ENCODE peak calls at places on chromosome 22, in six cellular contexts. One of them, this sample, is unnamed.

GRCh38 chr22:37197451-37198289 is 9.6 kb upstream of the C1QTNF6 start:
- DNase-seq in uterus: peak; percentile 74
- DNase-seq in Peyer's patch: peak; percentile 76
- DNase-seq in choroid plexus epithelial cell: peak; percentile 79
- DNase-seq in PC-3: peak; percentile 92
- DNase-seq in right lobe of liver: peak; percentile 84
- DNase-seq in this sample: no peak

GRCh38 chr22:44344407-44344806 is 31.7 kb upstream of the SHISAL1 start:
- DNase-seq in uterus: no peak
- DNase-seq in Peyer's patch: no peak
- DNase-seq in choroid plexus epithelial cell: no peak
- DNase-seq in PC-3: no peak
- DNase-seq in right lobe of liver: no peak
- DNase-seq in this sample: no peak

GRCh38 chr22:31271485-31271884 is 20.8 kb downstream of the PIK3IP1 start:
- DNase-seq in uterus: no peak
- DNase-seq in Peyer's patch: no peak
- DNase-seq in choroid plexus epithelial cell: peak; percentile 65
- DNase-seq in PC-3: no peak
- DNase-seq in right lobe of liver: no peak
- DNase-seq in this sample: no peak

GRCh38 chr22:37383342-37383741 is 43.9 kb downstream of the ELFN2 start:
- DNase-seq in uterus: no peak
- DNase-seq in Peyer's patch: no peak
- DNase-seq in choroid plexus epithelial cell: no peak
- DNase-seq in PC-3: no peak
- DNase-seq in right lobe of liver: no peak
- DNase-seq in this sample: no peak

GRCh38 chr22:33832558-33833151 is 87.6 kb downstream of the LARGE1 start:
- DNase-seq in uterus: no peak
- DNase-seq in Peyer's patch: no peak
- DNase-seq in choroid plexus epithelial cell: peak; percentile 68
- DNase-seq in PC-3: no peak
- DNase-seq in right lobe of liver: peak; percentile 29
- DNase-seq in this sample: no peak

GRCh38 chr22:34301569-34301968 is 381.3 kb upstream of the LARGE1 start:
- DNase-seq in uterus: no peak
- DNase-seq in Peyer's patch: no peak
- DNase-seq in choroid plexus epithelial cell: no peak
- DNase-seq in PC-3: no peak
- DNase-seq in right lobe of liver: no peak
- DNase-seq in this sample: no peak

GRCh38 chr22:32106930-32107329 is 52.2 kb downstream of the C22orf42 start:
- DNase-seq in uterus: no peak
- DNase-seq in Peyer's patch: no peak
- DNase-seq in choroid plexus epithelial cell: peak; percentile 26
- DNase-seq in PC-3: peak; percentile 36
- DNase-seq in right lobe of liver: no peak
- DNase-seq in this sample: no peak

GRCh38 chr22:33597274-33597985 is 322.8 kb downstream of the LARGE1 start:
- DNase-seq in uterus: no peak
- DNase-seq in Peyer's patch: no peak
- DNase-seq in choroid plexus epithelial cell: no peak
- DNase-seq in PC-3: no peak
- DNase-seq in right lobe of liver: no peak
- DNase-seq in this sample: no peak

GRCh38 chr22:33116846-33117547 is 58.8 kb upstream of the SYN3 start:
- DNase-seq in uterus: no peak
- DNase-seq in Peyer's patch: no peak
- DNase-seq in choroid plexus epithelial cell: no peak
- DNase-seq in PC-3: peak; percentile 29
- DNase-seq in right lobe of liver: no peak
- DNase-seq in this sample: no peak

GRCh38 chr22:40890881-40891280 is 29.0 kb upstream of the DNAJB7 start:
- DNase-seq in uterus: no peak
- DNase-seq in Peyer's patch: no peak
- DNase-seq in choroid plexus epithelial cell: peak; percentile 40
- DNase-seq in PC-3: no peak
- DNase-seq in right lobe of liver: no peak
- DNase-seq in this sample: no peak

GRCh38 chr22:26675687-26676273 is 18.4 kb downstream of the MIAT start:
- DNase-seq in uterus: no peak
- DNase-seq in Peyer's patch: no peak
- DNase-seq in choroid plexus epithelial cell: no peak
- DNase-seq in PC-3: no peak
- DNase-seq in right lobe of liver: no peak
- DNase-seq in this sample: no peak

GRCh38 chr22:36433318-36434231 is 45.8 kb upstream of the MYH9 start:
- DNase-seq in uterus: no peak
- DNase-seq in Peyer's patch: peak; percentile 73
- DNase-seq in choroid plexus epithelial cell: no peak
- DNase-seq in PC-3: no peak
- DNase-seq in right lobe of liver: peak; percentile 70
- DNase-seq in this sample: no peak

GRCh38 chr22:26590525-26590858 is 560 bp upstream of the TPST2 start:
- DNase-seq in uterus: no peak
- DNase-seq in Peyer's patch: no peak
- DNase-seq in choroid plexus epithelial cell: no peak
- DNase-seq in PC-3: peak; percentile 4
- DNase-seq in right lobe of liver: no peak
- DNase-seq in this sample: no peak

GRCh38 chr22:20155330-20156041 is 4.6 kb upstream of the CCDC188 start:
- DNase-seq in uterus: peak; percentile 32
- DNase-seq in Peyer's patch: no peak
- DNase-seq in choroid plexus epithelial cell: peak; percentile 50
- DNase-seq in PC-3: no peak
- DNase-seq in right lobe of liver: no peak
- DNase-seq in this sample: no peak

GRCh38 chr22:22957090-22957489 is 69.5 kb downstream of the IGLL5 start:
- DNase-seq in uterus: no peak
- DNase-seq in Peyer's patch: no peak
- DNase-seq in choroid plexus epithelial cell: no peak
- DNase-seq in PC-3: no peak
- DNase-seq in right lobe of liver: no peak
- DNase-seq in this sample: no peak

GRCh38 chr22:36417281-36417686 is 29.5 kb upstream of the MYH9 start:
- DNase-seq in uterus: no peak
- DNase-seq in Peyer's patch: peak; percentile 74
- DNase-seq in choroid plexus epithelial cell: no peak
- DNase-seq in PC-3: peak; percentile 90
- DNase-seq in right lobe of liver: peak; percentile 48
- DNase-seq in this sample: no peak

GRCh38 chr22:22720724-22721261 is 76.4 kb downstream of the GGTLC2 start:
- DNase-seq in uterus: no peak
- DNase-seq in Peyer's patch: no peak
- DNase-seq in choroid plexus epithelial cell: peak; percentile 25
- DNase-seq in PC-3: no peak
- DNase-seq in right lobe of liver: no peak
- DNase-seq in this sample: peak; percentile 80

GRCh38 chr22:26075233-26075632 is 94.0 kb upstream of the SEZ6L start:
- DNase-seq in uterus: no peak
- DNase-seq in Peyer's patch: no peak
- DNase-seq in choroid plexus epithelial cell: no peak
- DNase-seq in PC-3: no peak
- DNase-seq in right lobe of liver: no peak
- DNase-seq in this sample: no peak

GRCh38 chr22:44207981-44208317 is 27.2 kb downstream of the PARVG start:
- DNase-seq in uterus: no peak
- DNase-seq in Peyer's patch: no peak
- DNase-seq in choroid plexus epithelial cell: no peak
- DNase-seq in PC-3: no peak
- DNase-seq in right lobe of liver: no peak
- DNase-seq in this sample: no peak

GRCh38 chr22:36193577-36193976 is 8.0 kb downstream of the APOL4 start:
- DNase-seq in uterus: no peak
- DNase-seq in Peyer's patch: no peak
- DNase-seq in choroid plexus epithelial cell: no peak
- DNase-seq in PC-3: no peak
- DNase-seq in right lobe of liver: no peak
- DNase-seq in this sample: no peak

DNA sequence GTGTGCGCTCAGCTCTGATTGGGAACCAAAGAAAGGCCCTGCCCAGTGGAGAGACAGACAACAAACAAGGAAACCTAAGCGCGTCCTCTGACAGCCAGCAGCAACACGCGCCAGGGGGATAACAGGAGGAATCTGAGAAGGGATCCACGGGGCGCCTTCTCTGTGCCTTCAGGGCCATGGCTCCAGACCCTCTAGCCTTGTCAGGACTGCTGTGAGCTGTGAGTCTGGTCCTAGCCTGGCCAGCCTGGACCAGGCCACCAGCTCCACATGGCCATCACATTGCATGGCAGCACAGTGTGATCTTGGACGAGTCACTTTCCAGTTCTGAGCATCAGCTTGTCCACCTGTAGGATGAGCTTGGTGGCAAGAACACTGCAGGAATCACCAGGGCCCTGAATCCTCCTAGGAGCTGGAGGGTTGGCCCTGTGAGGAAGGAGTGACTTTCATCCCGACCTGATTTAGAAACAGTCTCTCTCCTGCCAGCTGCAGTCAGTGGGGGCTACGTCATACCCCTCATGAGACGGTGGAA is 11.8 kb upstream of the MGAT3 start:
- DNase-seq in uterus: no peak
- DNase-seq in Peyer's patch: no peak
- DNase-seq in choroid plexus epithelial cell: no peak
- DNase-seq in PC-3: no peak
- DNase-seq in right lobe of liver: no peak
- DNase-seq in this sample: no peak
- H3K4me3 ChIP-seq in uterus: no peak overlapping the region
- H3K4me3 ChIP-seq in Peyer's patch: no peak overlapping the region
- H3K4me3 ChIP-seq in choroid plexus epithelial cell: no peak overlapping the region
- H3K4me3 ChIP-seq in PC-3: no peak overlapping the region
- H3K4me3 ChIP-seq in right lobe of liver: no peak overlapping the region
- H3K4me3 ChIP-seq in this sample: no peak overlapping the region

GRCh38 chr22:21593406-21594232 is 26.1 kb downstream of the UBE2L3 start:
- DNase-seq in uterus: no peak
- DNase-seq in Peyer's patch: no peak
- DNase-seq in choroid plexus epithelial cell: no peak
- DNase-seq in PC-3: peak; percentile 24
- DNase-seq in right lobe of liver: no peak
- DNase-seq in this sample: no peak
- TF ChIP-seq CTCF in uterus: no peak
- TF ChIP-seq CTCF in Peyer's patch: peak; percentile 27
- TF ChIP-seq CTCF in choroid plexus epithelial cell: peak; percentile 55
- TF ChIP-seq CTCF in PC-3: peak; percentile 61
- TF ChIP-seq CTCF in right lobe of liver: no peak
- TF ChIP-seq CTCF in this sample: peak; percentile 14

GRCh38 chr22:42855211-42855610 is 1.9 kb downstream of the ARFGAP3 start:
- DNase-seq in uterus: no peak
- DNase-seq in Peyer's patch: no peak
- DNase-seq in choroid plexus epithelial cell: peak; percentile 27
- DNase-seq in PC-3: no peak
- DNase-seq in right lobe of liver: no peak
- DNase-seq in this sample: no peak

GRCh38 chr22:42856179-42856864 is 751 bp downstream of the ARFGAP3 start:
- DNase-seq in uterus: peak; percentile 47
- DNase-seq in Peyer's patch: peak; percentile 73
- DNase-seq in choroid plexus epithelial cell: no peak
- DNase-seq in PC-3: no peak
- DNase-seq in right lobe of liver: peak; percentile 84
- DNase-seq in this sample: no peak

GRCh38 chr22:42857845-42858481 is 890 bp upstream of the ARFGAP3 start:
- DNase-seq in uterus: no peak
- DNase-seq in Peyer's patch: no peak
- DNase-seq in choroid plexus epithelial cell: no peak
- DNase-seq in PC-3: peak; percentile 14
- DNase-seq in right lobe of liver: no peak
- DNase-seq in this sample: no peak

GRCh38 chr22:42856865-42857704 is at the start of gene ARFGAP3:
- DNase-seq in uterus: peak; percentile 95
- DNase-seq in Peyer's patch: peak; percentile 96
- DNase-seq in choroid plexus epithelial cell: peak; percentile 96
- DNase-seq in PC-3: peak; percentile 89
- DNase-seq in right lobe of liver: peak; percentile 97
- DNase-seq in this sample: peak; percentile 65

GRCh38 chr22:42855726-42856125 is 1.3 kb downstream of the ARFGAP3 start:
- DNase-seq in uterus: no peak
- DNase-seq in Peyer's patch: no peak
- DNase-seq in choroid plexus epithelial cell: no peak
- DNase-seq in PC-3: no peak
- DNase-seq in right lobe of liver: no peak
- DNase-seq in this sample: no peak
- H3K4me3 ChIP-seq in uterus: peak overlapping the region; percentile 71
- H3K4me3 ChIP-seq in Peyer's patch: peak overlapping the region; percentile 68
- H3K4me3 ChIP-seq in choroid plexus epithelial cell: peak overlapping the region; percentile 89
- H3K4me3 ChIP-seq in PC-3: peak overlapping the region; percentile 94
- H3K4me3 ChIP-seq in right lobe of liver: peak overlapping the region; percentile 90
- H3K4me3 ChIP-seq in this sample: peak overlapping the region; percentile 86

GRCh38 chr22:45568213-45568612 is 65.5 kb downstream of the FBLN1 start:
- DNase-seq in uterus: no peak
- DNase-seq in Peyer's patch: no peak
- DNase-seq in choroid plexus epithelial cell: no peak
- DNase-seq in PC-3: no peak
- DNase-seq in right lobe of liver: no peak
- DNase-seq in this sample: no peak
- TF ChIP-seq CTCF in uterus: no peak
- TF ChIP-seq CTCF in Peyer's patch: no peak
- TF ChIP-seq CTCF in choroid plexus epithelial cell: no peak
- TF ChIP-seq CTCF in PC-3: no peak
- TF ChIP-seq CTCF in right lobe of liver: no peak
- TF ChIP-seq CTCF in this sample: no peak

DNA sequence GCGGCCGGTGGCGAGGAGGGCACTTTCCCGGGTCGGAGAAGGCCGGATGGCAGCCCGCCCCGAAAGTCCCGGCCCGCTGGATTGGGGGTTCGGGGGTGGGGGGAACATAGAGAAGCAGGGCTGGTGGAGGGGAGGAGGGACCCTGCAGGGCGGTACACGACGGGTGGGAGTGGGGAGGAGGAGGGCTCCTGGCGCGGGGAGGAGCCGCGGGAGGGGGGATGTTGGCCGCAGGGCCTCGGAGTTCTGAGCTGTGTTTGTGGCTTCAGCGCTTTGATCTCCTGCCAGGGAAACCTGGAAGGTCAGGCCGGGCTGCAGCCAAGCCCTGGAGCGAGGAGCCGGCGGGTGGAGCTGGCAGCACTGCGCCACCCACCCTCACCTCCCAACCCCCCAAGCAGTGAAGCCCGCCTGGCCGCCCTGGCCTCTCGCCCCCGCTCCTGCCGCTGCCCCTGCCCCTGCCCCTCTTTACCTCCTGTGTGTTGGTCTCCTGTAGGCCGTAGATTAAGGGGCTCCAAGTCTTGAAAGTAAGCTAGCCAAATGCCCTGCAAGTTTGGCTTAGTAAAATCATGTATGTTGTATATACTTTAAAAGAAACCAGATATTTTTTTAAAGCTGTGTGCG is 30.9 kb downstream of the C22orf31 start:
- DNase-seq in uterus: peak; percentile 80
- DNase-seq in Peyer's patch: peak; percentile 83
- DNase-seq in choroid plexus epithelial cell: peak; percentile 88
- DNase-seq in PC-3: peak; percentile 76
- DNase-seq in right lobe of liver: peak; percentile 86
- DNase-seq in this sample: no peak
- H3K4me3 ChIP-seq in uterus: peak overlapping the region; percentile 40
- H3K4me3 ChIP-seq in Peyer's patch: peak overlapping the region; percentile 14
- H3K4me3 ChIP-seq in choroid plexus epithelial cell: peak overlapping the region; percentile 55
- H3K4me3 ChIP-seq in PC-3: peak overlapping the region; percentile 72
- H3K4me3 ChIP-seq in right lobe of liver: peak overlapping the region; percentile 45
- H3K4me3 ChIP-seq in this sample: no peak overlapping the region

GRCh38 chr22:18987765-18988164 is 51.7 kb upstream of the PRODH start:
- DNase-seq in uterus: no peak
- DNase-seq in Peyer's patch: peak; percentile 57
- DNase-seq in choroid plexus epithelial cell: peak; percentile 13
- DNase-seq in PC-3: no peak
- DNase-seq in right lobe of liver: peak; percentile 60
- DNase-seq in this sample: no peak
- TF ChIP-seq CTCF in uterus: no peak
- TF ChIP-seq CTCF in Peyer's patch: peak; percentile 28
- TF ChIP-seq CTCF in choroid plexus epithelial cell: peak; percentile 58
- TF ChIP-seq CTCF in PC-3: peak; percentile 14
- TF ChIP-seq CTCF in right lobe of liver: peak; percentile 57
- TF ChIP-seq CTCF in this sample: peak; percentile 17

This sample was measured in GM12864.